ENCODE peak calls at places on chromosomes 5 and 9, in six cellular contexts. P is fibroblast of lung, G is sigmoid colon, K is psoas muscle, Q is pancreas, Z is bronchial epithelial cell. F is an unnamed sample.

GRCh38 chr5:27474054-27474323 is 435.6 kb upstream of the CDH9 start:
- DNase-seq in K (no peak), Z (no peak), Q (no peak), P (no peak), G (no peak), F (no peak)

GRCh38 chr5:65066385-65066784 is 297.7 kb downstream of the CWC27 start:
- DNase-seq in Q (no peak), P (no peak), G (no peak), Z (no peak), K (no peak), F (no peak)

GRCh38 chr5:132098151-132098594 is 24.6 kb downstream of the CSF2 start:
- DNase-seq in P (no peak), Z (peak; percentile 34), K (no peak), Q (no peak), G (no peak), F (no peak)

GRCh38 chr5:94785111-94785510 is 166.6 kb downstream of the SLF1 start:
- DNase-seq in P (peak; percentile 20), K (no peak), G (no peak), Q (no peak), Z (peak; percentile 13), F (no peak)

GRCh38 chr5:66306105-66306843 is 162.2 kb downstream of the SREK1 start:
- DNase-seq in Z (peak; percentile 57), G (peak; percentile 72), Q (peak; percentile 35), P (peak; percentile 77), K (no peak), F (peak; percentile 48)

GRCh38 chr5:164498393-164498792 is 993.0 kb downstream of the MAT2B start:
- DNase-seq in Z (no peak), Q (no peak), G (no peak), K (no peak), P (no peak), F (no peak)

GRCh38 chr9:88971131-88971960 is 19.9 kb upstream of the S1PR3 start:
- DNase-seq in G (no peak), P (no peak), Q (no peak), Z (no peak), K (no peak), F (no peak)

GRCh38 chr5:157592594-157592993 is 17.0 kb upstream of the ADAM19 start:
- DNase-seq in Q (no peak), P (no peak), Z (no peak), G (no peak), K (no peak), F (no peak)

GRCh38 chr9:130265431-130266235 is at the start of gene HMCN2:
- DNase-seq in Z (no peak), G (peak; percentile 86), K (peak; percentile 86), P (no peak), Q (no peak), F (no peak)

GRCh38 chr5:103602465-103602864 is 39.9 kb upstream of the NUDT12 start:
- DNase-seq in P (no peak), Z (no peak), Q (no peak), K (no peak), G (no peak), F (no peak)

GRCh38 chr9:106487256-106487655 is 375.7 kb upstream of the ZNF462 start:
- DNase-seq in K (no peak), Q (no peak), G (no peak), P (no peak), Z (no peak), F (no peak)

GRCh38 chr5:150224483-150225027 is 34.7 kb downstream of the SLC6A7 start:
- DNase-seq in K (no peak), G (no peak), Q (no peak), Z (no peak), P (no peak), F (no peak)

GRCh38 chr9:104992696-104993095 is 64.7 kb upstream of the ABCA1 start:
- DNase-seq in Q (no peak), K (no peak), G (no peak), Z (no peak), P (peak; percentile 67), F (no peak)

GRCh38 chr5:80600943-80601693 is 31.0 kb upstream of the ANKRD34B start:
- DNase-seq in G (no peak), K (no peak), Q (no peak), Z (no peak), P (no peak), F (no peak)

GRCh38 chr9:104820336-104820735 is 56.4 kb downstream of the NIPSNAP3B start:
- DNase-seq in G (no peak), K (no peak), Z (no peak), P (no peak), Q (no peak), F (no peak)

GRCh38 chr5:142749321-142749720 is 20.9 kb upstream of the ARHGAP26 start:
- DNase-seq in K (no peak), P (peak; percentile 57), Z (peak; percentile 88), Q (no peak), G (no peak), F (no peak)

GRCh38 chr5:81950996-81951395 is 20.8 kb upstream of the ATG10 start:
- DNase-seq in Q (no peak), Z (no peak), P (no peak), K (no peak), G (no peak), F (no peak)

GRCh38 chr5:5014836-5015235 is 125.3 kb upstream of the ADAMTS16 start:
- DNase-seq in G (no peak), P (no peak), Z (peak; percentile 9), Q (no peak), K (no peak), F (no peak)

GRCh38 chr9:122029898-122030297 is 63.2 kb downstream of the TTLL11 start:
- DNase-seq in Q (no peak), G (no peak), K (no peak), P (no peak), Z (peak; percentile 73), F (no peak)

GRCh38 chr9:136484153-136485048 is 1.6 kb upstream of the SEC16A start:
- DNase-seq in G (peak; percentile 79), P (no peak), Z (peak; percentile 79), K (no peak), Q (peak; percentile 71), F (peak; percentile 39)

GRCh38 chr9:97983524-97984187 is 515 bp downstream of the ANP32B start:
- DNase-seq in Z (peak; percentile 1), Q (no peak), P (peak; percentile 28), G (peak; percentile 80), K (peak; percentile 83), F (no peak)

GRCh38 chr9:23552876-23553275 is 273.2 kb downstream of the ELAVL2 start:
- DNase-seq in Q (no peak), G (no peak), P (no peak), Z (no peak), K (no peak), F (no peak)

GRCh38 chr5:124193371-124193789 is 553.1 kb downstream of the ZNF608 start:
- DNase-seq in K (no peak), Q (no peak), G (no peak), Z (peak; percentile 75), P (peak; percentile 84), F (no peak)

GRCh38 chr9:36485647-36486453 is 85.8 kb upstream of the RNF38 start:
- DNase-seq in P (peak; percentile 20), G (peak; percentile 70), Q (peak; percentile 6), K (no peak), Z (peak; percentile 31), F (no peak)

GRCh38 chr5:1747803-1748085 is 51.9 kb downstream of the MRPL36 start:
- DNase-seq in Z (no peak), P (no peak), K (no peak), G (peak; percentile 54), Q (no peak), F (no peak)

GRCh38 chr5:16937503-16938161 is 1.5 kb upstream of the MYO10 start:
- DNase-seq in P (no peak), Z (no peak), K (no peak), Q (no peak), G (no peak), F (no peak)

GRCh38 chr5:113245427-113246052 is 189.2 kb downstream of the TSSK1B start:
- DNase-seq in P (no peak), Z (no peak), K (no peak), Q (no peak), G (no peak), F (no peak)

GRCh38 chr5:101678494-101679193 is 617.4 kb downstream of the SLCO4C1 start:
- DNase-seq in K (no peak), P (peak; percentile 73), G (peak; percentile 64), Z (peak; percentile 45), Q (peak; percentile 32), F (peak; percentile 17)

GRCh38 chr9:119412399-119412798 is 43.2 kb upstream of the BRINP1 start:
- DNase-seq in P (no peak), K (no peak), Q (no peak), Z (no peak), G (no peak), F (no peak)

GRCh38 chr5:14809369-14810144 is 62.0 kb downstream of the ANKH start:
- DNase-seq in G (peak; percentile 73), Q (no peak), K (peak; percentile 68), P (peak; percentile 85), Z (peak; percentile 82), F (no peak)

GRCh38 chr9:22084336-22085035 is 75.4 kb upstream of the CDKN2B start:
- DNase-seq in P (peak; percentile 93), Q (no peak), G (no peak), K (no peak), Z (peak; percentile 99), F (no peak)

GRCh38 chr5:75496026-75496425 is 15.4 kb downstream of the CERT1 start:
- DNase-seq in P (no peak), K (no peak), Q (no peak), G (no peak), Z (peak; percentile 4), F (no peak)

GRCh38 chr9:136057236-136058151 is 37.6 kb downstream of the NACC2 start:
- DNase-seq in Q (no peak), P (no peak), Z (no peak), G (peak; percentile 53), K (no peak), F (no peak)

GRCh38 chr5:126370796-126371718 is 52.2 kb upstream of the GRAMD2B start:
- DNase-seq in Q (peak; percentile 37), Z (peak; percentile 86), K (no peak), P (no peak), G (no peak), F (no peak)
- H3K4me3 ChIP-seq in Q (peak overlapping the region; percentile 56), Z (peak overlapping the region; percentile 24), K (no peak overlapping the region), P (no peak overlapping the region), G (no peak overlapping the region), F (no peak overlapping the region)

GRCh38 chr9:137516144-137516917 is 33.9 kb downstream of the PNPLA7 start:
- DNase-seq in G (no peak), Q (no peak), P (no peak), Z (no peak), K (no peak), F (no peak)
- H3K36me3 ChIP-seq in G (no peaks in the 10 kb centered on the region), Q (no peaks in the 10 kb centered on the region), P (no peaks in the 10 kb centered on the region), Z (no peaks in the 10 kb centered on the region), K (peaks cover 22% of the 10 kb centered on the region), F (no peaks in the 10 kb centered on the region)

GRCh38 chr9:4464911-4465513 is 25.3 kb upstream of the SLC1A1 start:
- DNase-seq in G (no peak), Q (no peak), K (no peak), P (no peak), Z (no peak), F (no peak)
- H3K4me3 ChIP-seq in G (no peak overlapping the region), Q (no peak overlapping the region), K (no peak overlapping the region), P (no peak overlapping the region), Z (no peak overlapping the region), F (no peak overlapping the region)

GRCh38 chr9:93031629-93032431 is 26.7 kb upstream of the SUSD3 start:
- DNase-seq in G (no peak), Q (no peak), K (no peak), P (no peak), Z (no peak), F (no peak)
- H3K36me3 ChIP-seq in G (no peaks in the 10 kb centered on the region), Q (no peaks in the 10 kb centered on the region), K (no peaks in the 10 kb centered on the region), P (no peaks in the 10 kb centered on the region), Z (no peaks in the 10 kb centered on the region), F (no peaks in the 10 kb centered on the region)